ENCODE peak calls at places on chromosome 12, in ten cellular contexts. D is left lobe of liver; B is central memory CD4-positive, alpha-beta T cell; Y is LoVo; W is GM03348; N is psoas muscle; Q is uterus; R is T-helper 1 cell; X is H4; F is WTC11. U is an unnamed sample.

GRCh38 chr12:128823216-128823915 is 392 bp downstream of the SLC15A4 start:
- DNase-seq in Y (peak; percentile 3), D (peak; percentile 56), W (peak; percentile 59), F (peak; percentile 18), X (no peak), B (peak; percentile 7), R (no peak), N (peak; percentile 63), Q (no peak), U (peak; percentile 85)

GRCh38 chr12:64528616-64529015 is 76.7 kb downstream of the TBK1 start:
- DNase-seq in F (no peak), Y (no peak), W (no peak), Q (no peak), R (no peak), B (no peak), X (no peak), N (no peak), D (no peak), U (no peak)

GRCh38 chr12:81128930-81129554 is 51.2 kb downstream of the ACSS3 start:
- DNase-seq in X (peak; percentile 44), D (no peak), R (no peak), Q (no peak), F (peak; percentile 31), N (no peak), Y (peak; percentile 70), B (no peak), W (peak; percentile 47), U (no peak)

GRCh38 chr12:112944028-112944690 is 5.9 kb downstream of the OAS3 start:
- DNase-seq in Y (no peak), Q (no peak), F (no peak), D (no peak), W (no peak), R (no peak), B (no peak), X (no peak), N (no peak), U (no peak)

GRCh38 chr12:124024263-124024678 is 51.3 kb downstream of the ZNF664 start:
- DNase-seq in X (no peak), F (no peak), Q (no peak), W (peak; percentile 32), Y (no peak), N (no peak), D (no peak), B (no peak), R (no peak), U (no peak)

GRCh38 chr12:93311827-93312226 is 65.9 kb upstream of the NUDT4 start:
- DNase-seq in F (no peak), Q (no peak), B (no peak), X (no peak), Y (peak; percentile 34), D (no peak), R (no peak), W (peak; percentile 10), N (no peak), U (no peak)

GRCh38 chr12:31370645-31371620 is 45.0 kb upstream of the SINHCAF start:
- DNase-seq in R (no peak), Q (no peak), F (peak; percentile 72), X (no peak), N (no peak), Y (peak; percentile 78), D (no peak), W (no peak), B (no peak), U (no peak)

GRCh38 chr12:90936230-90937005 is 18.6 kb downstream of the CCER1 start:
- DNase-seq in F (peak; percentile 13), Y (no peak), W (no peak), D (no peak), B (no peak), N (no peak), Q (no peak), R (no peak), X (no peak), U (peak; percentile 55)

GRCh38 chr12:113065126-113066007 is 8.8 kb downstream of the DTX1 start:
- DNase-seq in X (no peak), N (peak; percentile 64), D (no peak), F (peak; percentile 77), B (no peak), W (peak; percentile 55), Y (no peak), R (no peak), Q (no peak), U (no peak)

GRCh38 chr12:75116611-75117010 is 93.0 kb downstream of the KCNC2 start:
- DNase-seq in R (no peak), W (no peak), F (no peak), Q (no peak), Y (no peak), N (no peak), X (no peak), D (no peak), B (no peak), U (no peak)

GRCh38 chr12:24252580-24252979 is 303.1 kb upstream of the SOX5 start:
- DNase-seq in W (no peak), N (no peak), F (no peak), X (no peak), R (no peak), B (no peak), Q (no peak), Y (no peak), D (no peak), U (no peak)

GRCh38 chr12:53217049-53217929 is 10.2 kb upstream of the ITGB7 start:
- DNase-seq in W (peak; percentile 72), F (peak; percentile 82), B (no peak), R (no peak), Q (no peak), X (peak; percentile 40), Y (no peak), D (no peak), N (peak; percentile 84), U (peak; percentile 83)

GRCh38 chr12:49031573-49032161 is 13.1 kb upstream of the PRKAG1 start:
- DNase-seq in F (no peak), Q (peak; percentile 13), D (no peak), X (no peak), Y (no peak), B (no peak), W (no peak), N (peak; percentile 51), R (no peak), U (peak; percentile 67)

GRCh38 chr12:6145584-6145983 is 21.1 kb upstream of the VWF start:
- DNase-seq in N (no peak), B (no peak), F (no peak), X (no peak), W (no peak), Y (no peak), Q (no peak), D (no peak), R (no peak), U (no peak)

GRCh38 chr12:4297617-4298016 is 23.4 kb upstream of the TIGAR start:
- DNase-seq in F (peak; percentile 4), Q (no peak), B (no peak), R (no peak), D (no peak), Y (no peak), N (no peak), X (no peak), W (no peak), U (no peak)

GRCh38 chr12:43337571-43338497 is 214.2 kb downstream of the ADAMTS20 start:
- DNase-seq in B (no peak), N (no peak), X (no peak), D (no peak), Q (no peak), F (no peak), W (peak; percentile 16), R (no peak), Y (no peak), U (no peak)

GRCh38 chr12:4104722-4105244 is 168.8 kb upstream of the CCND2 start:
- DNase-seq in W (no peak), F (no peak), R (no peak), D (no peak), X (no peak), N (no peak), Y (no peak), Q (no peak), B (no peak), U (peak; percentile 26)

GRCh38 chr12:48810817-48811453 is 7.4 kb upstream of the CACNB3 start:
- DNase-seq in R (no peak), Q (no peak), B (no peak), F (no peak), D (no peak), W (peak; percentile 69), N (no peak), X (peak; percentile 82), Y (no peak), U (no peak)

GRCh38 chr12:98418357-98419075 is 96.9 kb upstream of the TMPO start:
- DNase-seq in Y (peak; percentile 97), D (no peak), X (peak; percentile 94), Q (peak; percentile 74), N (peak; percentile 86), W (peak; percentile 93), B (no peak), F (peak; percentile 55), R (no peak), U (peak; percentile 95)

GRCh38 chr12:37545759-37546158 is 770.8 kb upstream of the ALG10B start:
- DNase-seq in Q (no peak), Y (no peak), X (no peak), W (no peak), D (no peak), F (no peak), N (no peak), B (no peak), R (no peak), U (no peak)

GRCh38 chr12:93982847-93983315 is 165.5 kb upstream of the PLXNC1 start:
- DNase-seq in D (no peak), Y (no peak), B (no peak), Q (no peak), R (no peak), F (no peak), X (peak; percentile 38), N (no peak), W (no peak), U (no peak)

GRCh38 chr12:122917508-122918227 is 21.7 kb upstream of the VPS37B start:
- DNase-seq in D (peak; percentile 91), X (peak; percentile 39), B (no peak), Q (peak; percentile 19), W (peak; percentile 27), F (no peak), Y (peak; percentile 51), R (no peak), N (no peak), U (peak; percentile 80)

GRCh38 chr12:110689002-110689600 is at the start of gene HVCN1:
- DNase-seq in R (peak; percentile 35), B (no peak), W (peak; percentile 78), N (peak; percentile 78), X (no peak), F (peak; percentile 68), D (peak; percentile 56), Y (no peak), Q (peak; percentile 64), U (peak; percentile 85)

GRCh38 chr12:107511292-107511691 is 174.3 kb upstream of the PWP1 start:
- DNase-seq in Y (no peak), D (no peak), N (no peak), W (peak; percentile 61), B (no peak), X (no peak), F (no peak), R (no peak), Q (no peak), U (no peak)

GRCh38 chr12:9813821-9814798 is 13.2 kb upstream of the KLRF1 start:
- DNase-seq in B (peak; percentile 86), Q (peak; percentile 60), N (peak; percentile 84), F (peak; percentile 90), R (peak; percentile 86), Y (peak; percentile 28), D (peak; percentile 79), X (peak; percentile 47), W (peak; percentile 86), U (peak; percentile 85)

GRCh38 chr12:110794623-110795280 is 52.0 kb upstream of the CCDC63 start:
- DNase-seq in N (peak; percentile 77), Y (no peak), X (peak; percentile 27), W (peak; percentile 31), F (no peak), B (no peak), R (no peak), D (no peak), Q (peak; percentile 35), U (peak; percentile 65)

GRCh38 chr12:31868980-31869379 is 90.2 kb upstream of the RESF1 start:
- DNase-seq in F (no peak), D (peak; percentile 85), Q (no peak), X (peak; percentile 80), N (no peak), W (no peak), Y (peak; percentile 35), R (no peak), B (no peak), U (no peak)

GRCh38 chr12:116697305-116698130 is 40.4 kb downstream of the SPRING1 start:
- DNase-seq in F (peak; percentile 72), B (no peak), Y (no peak), N (no peak), Q (no peak), R (no peak), D (no peak), W (peak; percentile 33), X (peak; percentile 28), U (no peak)

U was measured in kidney.